ENCODE peak calls at places on chromosomes 6 and 20, in four cellular contexts. S, H, E and L are unnamed samples.

GRCh38 chr6:148395583-148396101 is 53.0 kb downstream of the SASH1 start:
- DNase-seq in H (no peak), E (no peak), S (no peak), L (no peak)

GRCh38 chr20:17775600-17775999 is 75.8 kb downstream of the BANF2 start:
- DNase-seq in E (no peak), H (no peak), S (no peak), L (no peak)

GRCh38 chr20:57791946-57792328 is 82.1 kb upstream of the PMEPA1 start:
- DNase-seq in S (no peak), E (no peak), H (no peak), L (no peak)

GRCh38 chr6:136696238-136696637 is 96.0 kb downstream of the MAP3K5 start:
- DNase-seq in E (no peak), S (no peak), H (no peak), L (no peak)

GRCh38 chr20:37492096-37492625 is 28.9 kb upstream of the NNAT start:
- DNase-seq in S (no peak), H (no peak), E (no peak), L (no peak)

GRCh38 chr6:100719883-100720682 is 161.0 kb downstream of the ASCC3 start:
- DNase-seq in E (no peak), H (no peak), S (no peak), L (no peak)

GRCh38 chr6:4864534-4864933 is 88.3 kb downstream of the CDYL start:
- DNase-seq in H (no peak), S (no peak), E (no peak), L (no peak)

GRCh38 chr6:83884523-83884922 is 25.0 kb downstream of the CYB5R4 start:
- DNase-seq in E (peak), S (peak), H (peak), L (peak)

GRCh38 chr6:161223646-161224045 is 50.2 kb downstream of the AGPAT4 start:
- DNase-seq in H (no peak), E (no peak), S (no peak), L (no peak)

GRCh38 chr20:51562334-51563140 is 20.0 kb upstream of the NFATC2 start:
- DNase-seq in S (no peak), E (no peak), H (peak), L (peak)

GRCh38 chr6:3882865-3883264 is 33.7 kb downstream of the FAM50B start:
- DNase-seq in E (no peak), H (no peak), S (no peak), L (no peak)

GRCh38 chr20:59222239-59222981 is 58.8 kb downstream of the ZNF831 start:
- DNase-seq in H (peak), S (no peak), E (peak), L (peak)

GRCh38 chr20:31842471-31843157 is 2.8 kb downstream of the FOXS1 start:
- DNase-seq in H (no peak), S (no peak), E (no peak), L (no peak)

GRCh38 chr6:26232950-26233607 is 131.9 kb upstream of the BTN3A2 start:
- DNase-seq in E (peak), H (no peak), S (no peak), L (no peak)
- TF ChIP-seq POLR2AphosphoS5 in E (no peak), H (peak), S (no peak), L (no peak)

GRCh38 chr6:49923826-49924225 is 40.1 kb downstream of the DEFB114 start:
- DNase-seq in S (no peak), E (no peak), H (no peak), L (no peak)
- TF ChIP-seq SPI1 in S (no peak), E (no peak), H (no peak), L (no peak)

GRCh38 chr6:21587925-21588811 is 5.4 kb upstream of the SOX4 start:
- DNase-seq in E (no peak), S (peak), H (no peak), L (peak)

GRCh38 chr6:21587182-21587924 is 6.2 kb upstream of the SOX4 start:
- DNase-seq in H (peak), E (no peak), S (no peak), L (peak)

GRCh38 chr6:21590345-21590744 is 3.2 kb upstream of the SOX4 start:
- DNase-seq in H (no peak), S (no peak), E (no peak), L (no peak)

GRCh38 chr6:21586760-21587181 is 6.8 kb upstream of the SOX4 start:
- DNase-seq in E (no peak), S (no peak), H (no peak), L (no peak)

DNA sequence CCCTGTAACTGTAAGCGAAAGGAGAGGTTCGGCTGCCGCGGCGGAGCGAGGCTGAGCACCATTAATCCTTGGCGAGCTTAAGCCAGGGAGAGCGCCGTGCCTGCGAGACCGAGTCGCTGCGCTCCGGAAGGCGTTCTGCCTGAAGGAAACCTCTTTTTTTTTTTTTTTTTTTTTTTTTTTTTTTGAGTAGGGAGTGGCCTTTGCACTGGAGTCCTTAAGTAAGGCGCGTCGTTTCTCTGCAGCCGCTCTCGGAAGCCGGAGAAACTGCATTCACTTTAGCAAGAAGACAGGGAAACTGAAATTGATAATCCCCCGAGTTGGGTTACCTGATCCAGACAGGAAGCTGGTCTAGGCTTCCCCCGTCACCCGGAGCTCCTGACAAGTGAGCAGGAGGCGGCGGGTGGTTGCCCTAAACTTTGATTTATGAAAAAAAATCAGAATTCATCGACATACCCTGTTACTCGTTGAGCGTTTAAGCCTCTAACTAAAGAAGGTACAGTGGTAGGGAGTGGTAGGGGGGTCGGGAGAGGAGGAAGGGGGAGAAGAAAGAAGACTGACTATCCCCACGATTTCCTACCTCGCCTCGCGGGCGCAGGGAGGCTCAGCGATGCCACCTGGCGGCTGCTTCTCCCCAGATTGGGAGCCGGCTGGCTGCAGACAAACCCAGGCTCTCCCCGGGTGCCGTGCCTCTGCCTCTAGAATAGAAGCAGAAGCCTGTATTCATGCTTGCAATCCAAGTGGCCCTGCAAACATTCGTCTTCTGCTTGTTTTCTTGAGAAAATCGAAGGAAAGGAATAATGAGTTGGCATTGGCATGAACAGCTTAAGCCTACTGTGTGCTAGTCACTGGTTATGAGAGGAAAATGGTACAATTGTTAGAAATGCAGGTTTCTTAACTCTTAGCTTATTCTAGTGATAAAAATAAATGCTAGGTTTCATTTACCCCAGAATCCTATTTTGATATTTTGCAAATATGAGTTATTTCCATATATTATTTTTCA is 4.4 kb upstream of the SOX4 start:
- DNase-seq in E (no peak), H (peak), S (no peak), L (peak)
- TF ChIP-seq POLR2AphosphoS5 in E (peak), H (no peak), S (peak), L (no peak)

GRCh38 chr6:157267109-157267611 is 56.2 kb downstream of the TMEM242 start:
- DNase-seq in S (no peak), H (no peak), E (no peak), L (no peak)

GRCh38 chr6:157267654-157268053 is 55.7 kb downstream of the TMEM242 start:
- DNase-seq in S (no peak), H (no peak), E (no peak), L (no peak)

GRCh38 chr6:157268835-157269234 is 54.5 kb downstream of the TMEM242 start:
- DNase-seq in S (no peak), E (no peak), H (no peak), L (no peak)

GRCh38 chr6:157269261-157269794 is 54.0 kb downstream of the TMEM242 start:
- DNase-seq in H (no peak), E (no peak), S (no peak), L (no peak)

DNA sequence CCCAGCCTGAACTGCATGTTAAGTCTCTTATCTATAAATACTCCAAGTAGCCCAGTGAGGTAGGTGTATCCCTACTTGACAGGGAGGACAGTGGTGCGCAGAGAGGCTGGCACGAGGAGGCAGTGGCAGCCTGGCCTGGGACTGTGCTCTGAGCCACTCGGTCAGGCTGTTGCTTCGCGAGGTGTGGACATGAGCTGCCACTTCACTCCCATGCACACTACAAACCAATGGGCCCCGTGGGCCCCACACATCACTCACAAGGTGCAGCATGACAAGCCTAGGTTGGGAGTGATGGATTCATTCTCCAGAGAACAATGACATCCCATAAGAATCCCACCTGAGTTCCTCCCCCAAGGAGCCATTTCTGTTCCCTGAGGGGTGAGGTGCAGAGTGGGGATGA is 54.9 kb downstream of the TMEM242 start:
- DNase-seq in E (no peak), H (no peak), S (no peak), L (no peak)
- TF ChIP-seq SPI1 in E (no peak), H (no peak), S (no peak), L (no peak)

GRCh38 chr6:42962502-42963178 is 2.1 kb downstream of the GNMT start:
- DNase-seq in E (no peak), S (no peak), H (no peak), L (no peak)

GRCh38 chr6:42962096-42962495 is 1.5 kb downstream of the GNMT start:
- DNase-seq in E (no peak), H (no peak), S (no peak), L (no peak)

GRCh38 chr6:42959917-42960242 is 674 bp upstream of the GNMT start:
- DNase-seq in H (no peak), E (no peak), S (no peak), L (no peak)

GRCh38 chr6:42961020-42961470 is 491 bp downstream of the GNMT start:
- DNase-seq in E (no peak), H (no peak), S (no peak), L (no peak)

DNA sequence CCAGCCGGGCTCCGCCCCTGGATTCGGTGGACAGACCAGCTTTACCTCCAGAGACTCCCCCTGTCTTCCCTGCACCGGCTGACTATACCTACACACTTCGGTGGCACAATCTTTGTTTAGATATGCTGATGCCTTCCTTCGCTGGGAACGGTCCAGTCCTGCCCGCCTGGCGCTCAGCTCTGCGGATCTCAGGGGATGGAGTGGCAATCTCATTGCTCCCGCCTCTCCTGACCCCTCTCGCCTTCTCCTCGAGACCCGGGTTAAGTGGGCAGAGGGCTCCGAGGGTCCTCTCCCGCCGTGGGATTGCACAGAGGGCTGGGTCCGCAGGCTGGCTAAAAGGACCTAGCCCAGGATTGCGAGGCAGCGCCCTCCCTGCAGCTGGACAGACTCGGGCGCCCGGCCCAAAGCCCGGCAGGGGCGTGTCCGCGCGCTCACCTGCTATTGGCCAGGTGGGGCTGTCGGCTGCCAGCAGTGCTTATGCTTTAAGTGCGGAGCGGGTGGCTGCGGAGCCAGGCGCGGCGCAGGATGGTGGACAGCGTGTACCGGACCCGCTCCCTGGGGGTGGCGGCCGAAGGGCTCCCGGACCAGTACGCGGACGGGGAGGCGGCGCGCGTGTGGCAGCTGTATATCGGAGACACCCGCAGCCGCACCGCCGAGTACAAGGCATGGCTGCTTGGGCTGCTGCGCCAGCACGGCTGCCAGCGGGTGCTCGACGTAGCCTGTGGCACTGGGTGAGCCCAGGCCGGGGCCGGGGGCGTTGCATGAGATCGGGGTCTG is at the start of gene GNMT:
- DNase-seq in S (no peak), H (no peak), E (no peak), L (no peak)
- TF ChIP-seq POLR2AphosphoS5 in S (no peak), H (no peak), E (no peak), L (no peak)

DNA sequence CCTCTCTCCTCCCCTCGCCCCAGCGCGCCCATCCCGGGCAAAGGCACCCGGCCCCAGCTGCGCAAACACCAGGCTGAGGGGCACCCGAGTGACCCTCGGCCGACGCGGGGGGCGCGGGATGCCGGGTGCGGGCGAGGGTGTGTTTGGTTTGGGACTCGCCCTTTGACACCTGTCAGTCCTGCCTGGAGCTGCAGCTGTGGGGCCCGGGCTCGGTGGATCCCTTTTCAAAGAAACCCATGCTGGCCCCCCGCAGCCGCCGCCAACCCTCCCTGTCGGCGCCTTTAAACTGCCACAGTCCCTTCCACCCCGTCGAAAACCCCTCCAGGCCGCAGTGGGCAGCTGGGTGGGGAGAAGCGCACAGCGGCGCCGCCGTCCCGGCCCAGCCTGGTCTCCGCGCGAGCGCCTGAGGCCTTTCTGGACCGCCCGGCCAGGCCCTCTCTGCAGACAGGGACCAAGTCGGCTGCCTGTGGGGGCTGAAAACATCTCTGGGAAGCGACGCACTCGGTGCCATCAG is 5.5 kb downstream of the FOXQ1 start:
- DNase-seq in S (no peak), H (no peak), E (no peak), L (no peak)
- TF ChIP-seq SPI1 in S (no peak), H (no peak), E (no peak), L (no peak)

GRCh38 chr6:169266261-169266660 is 12.6 kb upstream of the THBS2 start:
- DNase-seq in H (no peak), E (no peak), S (no peak), L (no peak)

GRCh38 chr6:169265486-169266131 is 12.0 kb upstream of the THBS2 start:
- DNase-seq in E (no peak), S (no peak), H (no peak), L (no peak)

GRCh38 chr6:169266746-169267629 is 13.3 kb upstream of the THBS2 start:
- DNase-seq in E (no peak), S (no peak), H (no peak), L (no peak)

GRCh38 chr6:169263836-169264608 is 10.4 kb upstream of the THBS2 start:
- DNase-seq in E (no peak), H (no peak), S (no peak), L (no peak)

GRCh38 chr6:169263374-169263773 is 9.7 kb upstream of the THBS2 start:
- DNase-seq in E (no peak), H (no peak), S (no peak), L (no peak)
- TF ChIP-seq POLR2AphosphoS5 in E (no peak), H (no peak), S (no peak), L (no peak)

GRCh38 chr6:99434702-99435530 is 9.8 kb upstream of the PNISR start:
- DNase-seq in E (no peak), H (peak), S (no peak), L (no peak)

GRCh38 chr6:99427988-99428387 is 2.9 kb upstream of the PNISR start:
- DNase-seq in H (no peak), S (no peak), E (no peak), L (no peak)

GRCh38 chr6:99431901-99432300 is 6.8 kb upstream of the PNISR start:
- DNase-seq in E (no peak), S (no peak), H (no peak), L (no peak)

GRCh38 chr6:99432877-99433276 is 7.8 kb upstream of the PNISR start:
- DNase-seq in S (no peak), E (no peak), H (no peak), L (no peak)
- TF ChIP-seq SPI1 in S (no peak), E (no peak), H (no peak), L (no peak)